ENCODE peak calls at places on chromosomes 1 and 21, in seven cellular contexts. Y is fibroblast of lung, D is tibial artery, S is kidney, V is cardiac muscle cell, P is hepatocyte, N is breast epithelium. T is an unnamed sample.
A peak's percentile ranks its signal among the peaks of the same experiment; 100 is the strongest.

GRCh38 chr1:199297174-199297573 is 658.3 kb downstream of the PTPRC start:
- DNase-seq in P (no peak), V (no peak), Y (peak; percentile 30), N (no peak), D (no peak), S (no peak), T (no peak)

GRCh38 chr21:34886554-34887385 is 162.3 kb downstream of the RUNX1 start:
- DNase-seq in V (peak; percentile 52), P (peak; percentile 45), Y (no peak), N (no peak), S (peak; percentile 81), D (peak; percentile 40), T (no peak)

GRCh38 chr1:4019606-4020331 is 119.7 kb upstream of the C1orf174 start:
- DNase-seq in P (no peak), N (no peak), S (no peak), Y (no peak), V (no peak), D (no peak), T (no peak)

GRCh38 chr1:171740987-171741871 is 636 bp downstream of the VAMP4 start:
- DNase-seq in Y (peak; percentile 31), D (peak; percentile 60), V (peak; percentile 44), N (peak; percentile 37), S (no peak), P (peak; percentile 65), T (peak; percentile 22)

GRCh38 chr21:26099610-26100219 is 70.9 kb downstream of the APP start:
- DNase-seq in S (no peak), Y (no peak), D (no peak), N (no peak), V (peak; percentile 77), P (no peak), T (no peak)

GRCh38 chr1:95023399-95024050 is 49.2 kb downstream of the ALG14 start:
- DNase-seq in D (no peak), S (no peak), Y (peak; percentile 98), V (peak; percentile 82), N (no peak), P (no peak), T (no peak)

GRCh38 chr1:43932786-43933385 is 715 bp upstream of the ARTN start:
- DNase-seq in Y (peak; percentile 69), N (no peak), P (no peak), S (no peak), V (peak; percentile 29), D (no peak), T (no peak)

GRCh38 chr1:225772848-225773247 is 4.8 kb upstream of the SRP9 start:
- DNase-seq in N (no peak), P (no peak), Y (no peak), D (no peak), S (no peak), V (no peak), T (no peak)

GRCh38 chr1:158076461-158076860 is 83.0 kb downstream of the KIRREL1 start:
- DNase-seq in Y (peak; percentile 7), P (no peak), V (no peak), D (no peak), S (no peak), N (no peak), T (no peak)

DNA sequence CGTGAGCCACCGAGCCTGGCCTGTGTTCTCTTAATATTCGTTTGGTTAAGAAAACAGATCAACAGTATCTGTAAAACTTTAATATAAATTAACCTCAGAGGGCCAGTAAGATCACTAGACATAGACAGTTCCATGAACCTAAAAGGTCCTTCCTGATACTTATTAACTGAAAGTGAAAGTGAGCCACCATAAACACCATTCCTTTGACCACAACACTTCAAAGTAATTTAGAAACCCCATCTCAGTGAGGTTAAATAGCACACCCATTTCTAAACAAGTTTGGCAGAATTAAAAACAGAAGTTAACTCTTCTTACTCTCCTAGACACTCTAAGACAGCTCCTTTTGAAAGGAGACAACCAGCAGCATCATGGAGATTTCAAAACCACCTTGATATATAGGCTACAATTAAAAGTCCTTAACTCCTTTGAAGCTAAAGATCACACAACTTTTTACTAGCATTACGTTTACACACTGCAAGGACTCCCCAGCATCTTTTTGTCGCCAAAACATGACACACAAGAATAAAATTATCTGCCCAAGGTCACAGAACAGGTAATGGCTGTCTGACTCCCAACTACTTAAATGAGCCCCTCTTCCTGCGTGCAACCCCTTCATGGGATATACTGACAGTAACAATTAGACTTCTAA is 2.2 kb downstream of the RNF19B start:
- DNase-seq in Y (no peak), P (no peak), V (no peak), N (no peak), S (no peak), D (no peak), T (no peak)
- H3K4me1 ChIP-seq in Y (peaks cover 3% of the 10 kb centered on the region), P (peaks cover 11% of the 10 kb centered on the region), V (peaks cover 12% of the 10 kb centered on the region), N (peaks cover 6% of the 10 kb centered on the region), S (peaks cover 4% of the 10 kb centered on the region), D (peaks cover 31% of the 10 kb centered on the region), T (peaks cover 30% of the 10 kb centered on the region)

GRCh38 chr1:109112056-109112651 is 1.8 kb upstream of the ELAPOR1 start:
- DNase-seq in S (no peak), P (no peak), N (no peak), Y (peak; percentile 20), D (no peak), V (peak; percentile 49), T (no peak)
- TF ChIP-seq CTCF in S (peak; percentile 1), P (peak; percentile 35), N (no peak), Y (no peak), D (no peak), V (peak; percentile 14), T (no peak)

DNA sequence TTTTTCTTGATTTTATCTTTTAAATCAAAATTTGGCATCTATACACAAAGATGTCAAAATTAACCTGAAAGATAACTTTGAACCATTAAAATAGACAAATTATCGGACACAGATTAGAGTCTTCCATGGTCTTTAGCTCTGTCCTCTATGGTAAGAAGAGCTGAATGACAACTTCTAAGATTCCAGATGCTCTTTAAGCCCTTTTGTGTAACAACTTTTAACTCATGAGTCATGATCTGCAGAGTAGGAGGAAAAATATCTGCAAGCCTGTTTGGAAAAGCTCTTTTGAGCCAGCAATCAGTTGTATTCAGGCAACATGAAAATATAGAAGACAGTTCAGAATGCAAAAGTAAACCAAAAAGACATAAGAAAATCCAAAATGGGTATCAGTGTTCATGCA is 37.8 kb downstream of the TTC13 start:
- DNase-seq in D (no peak), P (no peak), Y (peak; percentile 47), S (no peak), N (no peak), V (peak; percentile 17), T (no peak)
- H3K27ac ChIP-seq in D (peak overlapping the region; percentile 78), P (no peak overlapping the region), Y (no peak overlapping the region), S (no peak overlapping the region), N (no peak overlapping the region), V (no peak overlapping the region), T (no peak overlapping the region)

GRCh38 chr1:230208619-230209261 is 141.7 kb downstream of the GALNT2 start:
- DNase-seq in Y (no peak), V (no peak), S (no peak), N (no peak), D (peak; percentile 59), P (no peak), T (no peak)
- H3K4me1 ChIP-seq in Y (no peaks in the 10 kb centered on the region), V (peaks cover 49% of the 10 kb centered on the region), S (no peaks in the 10 kb centered on the region), N (no peaks in the 10 kb centered on the region), D (peaks cover 71% of the 10 kb centered on the region), P (peaks cover 19% of the 10 kb centered on the region), T (peaks cover 18% of the 10 kb centered on the region)

GRCh38 chr1:156500847-156501686 is 492 bp upstream of the MEF2D start:
- DNase-seq in N (peak; percentile 95), D (peak; percentile 92), S (peak; percentile 99), P (peak; percentile 99), Y (peak; percentile 97), V (peak; percentile 99), T (peak; percentile 87)
- TF ChIP-seq CTCF in N (peak; percentile 62), D (no peak), S (peak; percentile 39), P (peak; percentile 46), Y (peak; percentile 15), V (peak; percentile 35), T (peak; percentile 74)

DNA sequence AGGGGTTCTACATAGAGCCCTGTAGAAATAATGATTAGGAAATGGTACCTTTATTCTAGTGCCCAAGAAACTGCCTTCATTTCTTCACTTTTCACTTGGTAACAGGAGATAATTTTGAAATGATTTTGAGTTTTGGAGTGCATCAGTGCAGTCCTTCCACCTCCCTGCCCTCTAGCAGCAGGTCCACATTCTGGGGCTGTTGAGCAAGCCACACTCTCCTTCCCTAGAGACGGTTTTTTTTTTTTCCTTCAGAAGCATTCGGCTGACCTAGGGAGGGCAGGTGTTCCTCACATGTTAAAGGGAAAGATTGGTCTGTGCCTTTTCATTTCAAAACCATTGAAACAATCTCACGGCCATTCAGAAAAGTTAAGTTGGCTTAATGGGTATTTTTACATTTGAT is 39.8 kb downstream of the SLC37A1 start:
- DNase-seq in S (no peak), P (no peak), Y (no peak), N (no peak), V (peak; percentile 27), D (no peak), T (no peak)
- H3K27ac ChIP-seq in S (no peak overlapping the region), P (no peak overlapping the region), Y (no peak overlapping the region), N (no peak overlapping the region), V (no peak overlapping the region), D (no peak overlapping the region), T (no peak overlapping the region)